ENCODE peak calls at places on chromosomes 13 and 19, in nine cellular contexts. O is stimulated activated CD8-positive, alpha-beta memory T cell treated with anti-CD3 and anti-CD28 coated beads, Interleukin-4, amount 100 ng/mL, for 24 hours; C is NCI-H774; I is non-pigmented ciliary epithelial cell; V is NCI-H510A treated with DMSO at 0.1 percent for 48 hours; X is kidney epithelial cell; K is naive thymus-derived CD8-positive, alpha-beta T cell; N is IMR-90; Y is GM20000. F is an unnamed sample.

GRCh38 chr19:15869109-15869555 is 28.7 kb downstream of the CYP4F2 start:
- DNase-seq in I (no peak), K (peak; percentile 26), Y (peak; percentile 41), N (no peak), X (no peak), C (peak; percentile 72), V (no peak), O (no peak), F (no peak)

GRCh38 chr13:99376132-99376531 is 68.9 kb upstream of the GPR183 start:
- DNase-seq in O (no peak), I (no peak), K (no peak), C (no peak), Y (peak; percentile 61), X (no peak), V (no peak), N (no peak), F (no peak)

GRCh38 chr13:104289400-104289799 is 1223.2 kb upstream of the SLC10A2 start:
- DNase-seq in K (no peak), Y (no peak), C (no peak), O (no peak), N (no peak), V (no peak), I (no peak), X (no peak), F (no peak)

GRCh38 chr19:46356670-46357055 is 9.8 kb downstream of the PPP5C start:
- DNase-seq in N (no peak), C (no peak), I (no peak), O (no peak), K (no peak), V (no peak), X (no peak), Y (no peak), F (no peak)

GRCh38 chr13:22095794-22096193 is 424.9 kb downstream of the FGF9 start:
- DNase-seq in X (no peak), Y (no peak), C (no peak), K (no peak), N (no peak), O (no peak), V (peak; percentile 39), I (no peak), F (no peak)

GRCh38 chr13:74052402-74052928 is 81.7 kb downstream of the KLF12 start:
- DNase-seq in K (no peak), Y (no peak), X (no peak), C (no peak), O (no peak), I (no peak), N (no peak), V (peak; percentile 0), F (no peak)

GRCh38 chr19:17205237-17206140 is 9.7 kb upstream of the USE1 start:
- DNase-seq in V (peak; percentile 9), C (no peak), N (peak; percentile 34), Y (no peak), K (peak; percentile 54), I (no peak), O (no peak), X (no peak), F (no peak)

GRCh38 chr13:99345345-99345744 is 38.1 kb upstream of the GPR183 start:
- DNase-seq in X (no peak), V (no peak), C (no peak), O (no peak), I (no peak), K (no peak), N (no peak), Y (no peak), F (no peak)

GRCh38 chr19:32817913-32818476 is 51.6 kb downstream of the SLC7A9 start:
- DNase-seq in Y (no peak), C (no peak), O (no peak), N (no peak), V (peak; percentile 59), I (no peak), K (no peak), X (no peak), F (no peak)

GRCh38 chr19:18083929-18084684 is 2.6 kb downstream of the IL12RB1 start:
- DNase-seq in K (no peak), X (no peak), V (no peak), Y (no peak), I (no peak), O (no peak), N (no peak), C (no peak), F (no peak)

GRCh38 chr13:31052478-31052877 is 109.2 kb downstream of the HSPH1 start:
- DNase-seq in I (no peak), X (no peak), O (no peak), K (no peak), C (no peak), N (no peak), Y (no peak), V (no peak), F (no peak)

GRCh38 chr19:12628040-12629022 is 17.6 kb downstream of the ZNF791 start:
- DNase-seq in X (no peak), O (no peak), C (no peak), V (no peak), Y (no peak), K (no peak), N (peak; percentile 17), I (no peak), F (no peak)

GRCh38 chr19:58538257-58539168 is 5.4 kb upstream of the TRIM28 start:
- DNase-seq in I (no peak), Y (no peak), C (no peak), V (no peak), K (no peak), O (no peak), N (no peak), X (no peak), F (no peak)

GRCh38 chr19:16594131-16594586 is 21.9 kb upstream of the SLC35E1 start:
- DNase-seq in N (no peak), C (no peak), X (no peak), O (peak; percentile 29), I (no peak), K (peak; percentile 24), Y (peak; percentile 49), V (no peak), F (no peak)

GRCh38 chr19:13729859-13730258 is 34.5 kb upstream of the MRI1 start:
- DNase-seq in Y (no peak), O (no peak), C (no peak), N (peak; percentile 61), I (no peak), X (no peak), K (no peak), V (no peak), F (no peak)